ENCODE peak calls at places on chromosomes 12 and 14, in five cellular contexts. Q, S, E, U and A are unnamed samples.

GRCh38 chr12:50620050-50620974 is 115.5 kb downstream of the DIP2B start:
- DNase-seq in Q (peak), S (peak), E (peak), U (peak), A (no peak)

GRCh38 chr12:4027412-4027811 is 154.2 kb upstream of the PARP11 start:
- DNase-seq in Q (no peak), S (peak), E (no peak), U (peak), A (no peak)

GRCh38 chr12:29673346-29673745 is 110.4 kb downstream of the TMTC1 start:
- DNase-seq in Q (no peak), S (peak), E (no peak), U (no peak), A (no peak)

GRCh38 chr14:101509730-101510371 is 51.4 kb upstream of the DIO3 start:
- DNase-seq in Q (no peak), S (no peak), E (no peak), U (no peak), A (no peak)

GRCh38 chr14:86057018-86057667 is 527.2 kb downstream of the FLRT2 start:
- DNase-seq in Q (no peak), S (peak), E (no peak), U (peak), A (no peak)

GRCh38 chr12:124687695-124688301 is 120.4 kb upstream of the NCOR2 start:
- DNase-seq in Q (no peak), S (no peak), E (no peak), U (peak), A (no peak)

GRCh38 chr14:76939015-76939742 is 89.3 kb downstream of the IRF2BPL start:
- DNase-seq in Q (no peak), S (no peak), E (no peak), U (no peak), A (no peak)

GRCh38 chr14:73167727-73168126 is 31.4 kb downstream of the PSEN1 start:
- DNase-seq in Q (no peak), S (no peak), E (no peak), U (no peak), A (no peak)

GRCh38 chr14:39680777-39681176 is 248.5 kb upstream of the FBXO33 start:
- DNase-seq in Q (no peak), S (no peak), E (no peak), U (no peak), A (no peak)

GRCh38 chr14:66281036-66281776 is 205.0 kb upstream of the CCDC196 start:
- DNase-seq in Q (no peak), S (no peak), E (no peak), U (no peak), A (no peak)

GRCh38 chr12:19530631-19531020 is 91.3 kb downstream of the AEBP2 start:
- DNase-seq in Q (no peak), S (peak), E (no peak), U (peak), A (no peak)

GRCh38 chr12:49348781-49349180 is 2.1 kb downstream of the DNAJC22 start:
- DNase-seq in Q (no peak), S (no peak), E (no peak), U (no peak), A (peak)

GRCh38 chr14:22497671-22498093 is 91.3 kb downstream of the DAD1 start:
- DNase-seq in Q (no peak), S (no peak), E (no peak), U (no peak), A (no peak)

GRCh38 chr12:72511906-72512305 is 239.7 kb downstream of the TRHDE start:
- DNase-seq in Q (peak), S (peak), E (no peak), U (peak), A (no peak)

GRCh38 chr12:102172436-102172835 is 25.2 kb downstream of the PMCH start:
- DNase-seq in Q (no peak), S (peak), E (no peak), U (peak), A (no peak)

GRCh38 chr12:54262403-54262925 is 17.5 kb downstream of the CBX5 start:
- DNase-seq in Q (no peak), S (peak), E (no peak), U (peak), A (no peak)
- H2BK15ac ChIP-seq in Q (no peak), S (peak), E (no peak), U (no peak), A (no peak)

GRCh38 chr12:114667669-114668150 is 16.3 kb downstream of the TBX3 start:
- DNase-seq in Q (no peak), S (no peak), E (no peak), U (no peak), A (no peak)
- H4K91ac ChIP-seq in Q (no peak), S (peak), E (no peak), U (no peak), A (no peak)

DNA sequence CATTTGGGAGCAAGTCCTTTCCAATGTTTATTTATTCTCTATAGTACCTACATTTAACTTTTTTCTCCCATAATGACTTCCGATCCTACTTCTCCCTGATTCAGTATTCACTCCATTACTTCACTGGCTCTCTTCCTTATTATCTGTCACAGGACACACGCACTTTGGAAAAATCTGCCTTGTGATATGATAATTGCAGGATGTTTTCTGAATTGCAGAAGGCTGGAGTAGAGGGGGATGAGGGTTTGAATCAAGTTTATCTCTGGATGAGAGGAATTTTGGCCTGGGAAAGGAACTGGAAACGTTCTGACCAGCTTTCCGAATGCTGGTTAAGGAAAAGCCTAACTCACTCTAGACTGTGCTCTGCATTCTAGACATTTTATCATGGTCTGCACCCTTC is 75.0 kb downstream of the HMGA2 start:
- DNase-seq in Q (no peak), S (no peak), E (no peak), U (no peak), A (no peak)
- H2BK15ac ChIP-seq in Q (no peak), S (peak), E (no peak), U (no peak), A (no peak)

GRCh38 chr12:122974274-122974891 is 661 bp upstream of the OGFOD2 start:
- DNase-seq in Q (peak), S (peak), E (peak), U (peak), A (peak)
- H4K91ac ChIP-seq in Q (peak), S (peak), E (peak), U (peak), A (no peak)